ENCODE peak calls at places on chromosomes 11 and 22, in four cellular contexts. S is sigmoid colon; W is stimulated activated naive CD4-positive, alpha-beta T cell; C is fibroblast of the conjunctiva. X is an unnamed sample.

GRCh38 chr11:118098996-118099837 is 12.5 kb upstream of the SMIM35 start:
- DNase-seq in W (no peak), C (no peak), S (peak), X (no peak)

GRCh38 chr11:74494916-74495315 is 1.4 kb upstream of the LIPT2 start:
- DNase-seq in C (no peak), W (no peak), S (no peak), X (no peak)

GRCh38 chr11:66288138-66288865 is 641 bp downstream of the YIF1A start:
- DNase-seq in C (no peak), S (peak), W (no peak), X (no peak)

GRCh38 chr11:60872952-60873524 is 5.7 kb downstream of the ZP1 start:
- DNase-seq in W (peak), C (peak), S (peak), X (peak)

GRCh38 chr11:72238040-72238450 is 5.9 kb downstream of the PHOX2A start:
- DNase-seq in W (peak), C (peak), S (peak), X (peak)

GRCh38 chr11:44983786-44984185 is 33.1 kb upstream of the TP53I11 start:
- DNase-seq in S (peak), C (no peak), W (no peak), X (no peak)

GRCh38 chr11:64339754-64340408 is at the start of gene CCDC88B:
- DNase-seq in S (no peak), C (no peak), W (peak), X (no peak)

GRCh38 chr11:73230276-73230875 is 12.3 kb downstream of the P2RY2 start:
- DNase-seq in S (peak), W (no peak), C (no peak), X (no peak)

GRCh38 chr22:31162015-31162765 is 2.2 kb downstream of the RNF185 start:
- DNase-seq in C (no peak), S (no peak), W (no peak), X (peak)

GRCh38 chr11:24234822-24235508 is 261.9 kb upstream of the LUZP2 start:
- DNase-seq in W (no peak), S (no peak), C (peak), X (no peak)

GRCh38 chr11:5210376-5210885 is 9.9 kb upstream of the OR51V1 start:
- DNase-seq in W (no peak), S (no peak), C (no peak), X (no peak)

GRCh38 chr11:131807876-131808275 is 437.5 kb downstream of the NTM start:
- DNase-seq in C (no peak), W (no peak), S (no peak), X (no peak)

GRCh38 chr11:120205596-120206161 is 5.2 kb upstream of the OAF start:
- DNase-seq in S (no peak), C (peak), W (no peak), X (peak)

GRCh38 chr11:32448232-32448631 is 12.9 kb upstream of the WT1 start:
- DNase-seq in W (no peak), S (no peak), C (no peak), X (peak)

GRCh38 chr11:118450451-118450850 is 14.2 kb downstream of the KMT2A start:
- DNase-seq in S (no peak), C (no peak), W (no peak), X (no peak)

GRCh38 chr11:66070604-66071325 is 693 bp downstream of the PACS1 start:
- DNase-seq in W (peak), S (peak), C (no peak), X (peak)

GRCh38 chr11:45666648-45667642 is 1.5 kb upstream of the CHST1 start:
- DNase-seq in S (peak), C (no peak), W (no peak), X (no peak)

GRCh38 chr11:134633276-134633675 is 221.2 kb upstream of the B3GAT1 start:
- DNase-seq in S (no peak), W (no peak), C (no peak), X (no peak)

GRCh38 chr11:62000539-62001446 is 33.4 kb upstream of the FTH1 start:
- DNase-seq in W (no peak), C (no peak), S (no peak), X (no peak)

GRCh38 chr11:83760942-83761341 is 474.8 kb upstream of the CCDC90B start:
- DNase-seq in W (no peak), S (no peak), C (no peak), X (no peak)

GRCh38 chr11:130599073-130599654 is 150.7 kb downstream of the ADAMTS15 start:
- DNase-seq in W (no peak), C (no peak), S (peak), X (peak)

GRCh38 chr22:47628477-47629272 is 866.2 kb downstream of the TBC1D22A start:
- DNase-seq in C (no peak), S (no peak), W (no peak), X (no peak)

GRCh38 chr11:71423181-71423790 is 24.9 kb downstream of the DHCR7 start:
- DNase-seq in W (no peak), S (no peak), C (no peak), X (no peak)

GRCh38 chr11:85844439-85845051 is 10.6 kb upstream of the CCDC83 start:
- DNase-seq in W (no peak), S (no peak), C (no peak), X (peak)

GRCh38 chr11:30314625-30315024 is 8.3 kb upstream of the ARL14EP start:
- DNase-seq in W (no peak), S (no peak), C (no peak), X (peak)

GRCh38 chr11:118610773-118611432 is 3.5 kb downstream of the PHLDB1 start:
- DNase-seq in W (peak), C (no peak), S (peak), X (peak)

GRCh38 chr11:8871283-8871775 is 39.7 kb upstream of the AKIP1 start:
- DNase-seq in S (peak), W (no peak), C (peak), X (peak)

GRCh38 chr11:24344222-24344621 is 152.6 kb upstream of the LUZP2 start:
- DNase-seq in C (no peak), S (no peak), W (no peak), X (no peak)

X was measured in fibroblast of the aortic adventitia.